ENCODE peak calls at places on chromosomes 13 and 19, in ten cellular contexts. H, Y, S, T, V, O, M, I, J and C are unnamed samples.

GRCh38 chr13:45108716-45109706 is 11.3 kb upstream of the GTF2F2 start:
- DNase-seq in T (no peak), H (no peak), I (no peak), M (no peak), Y (no peak), O (no peak), S (no peak), J (no peak), V (peak; percentile 22), C (no peak)

GRCh38 chr13:50631041-50631440 is 212.5 kb downstream of the DLEU7 start:
- DNase-seq in M (no peak), J (no peak), S (no peak), I (no peak), V (no peak), O (no peak), T (no peak), Y (no peak), H (no peak), C (no peak)

GRCh38 chr13:112245179-112245724 is 130.9 kb upstream of the SPACA7 start:
- DNase-seq in T (no peak), M (no peak), I (no peak), O (no peak), J (no peak), Y (no peak), H (no peak), V (no peak), S (no peak), C (no peak)

GRCh38 chr19:5933391-5933998 is 19.4 kb downstream of the CAPS start:
- DNase-seq in M (no peak), O (no peak), S (no peak), I (no peak), T (no peak), Y (no peak), V (no peak), H (no peak), J (no peak), C (no peak)

GRCh38 chr13:98459721-98460370 is 117.1 kb downstream of the STK24 start:
- DNase-seq in H (no peak), Y (no peak), O (no peak), M (no peak), S (no peak), I (no peak), T (no peak), J (no peak), V (peak; percentile 16), C (no peak)

GRCh38 chr13:109516196-109516595 is 270.2 kb downstream of the IRS2 start:
- DNase-seq in O (no peak), I (no peak), M (no peak), H (no peak), J (no peak), T (no peak), S (no peak), Y (no peak), V (no peak), C (no peak)

GRCh38 chr13:95300625-95301134 is 571 bp downstream of the ABCC4 start:
- DNase-seq in V (peak; percentile 66), H (no peak), Y (peak; percentile 24), M (peak; percentile 22), O (peak; percentile 23), S (peak; percentile 5), I (peak; percentile 75), T (no peak), J (no peak), C (peak; percentile 35)

GRCh38 chr13:74206061-74206561 is 71.9 kb upstream of the KLF12 start:
- DNase-seq in H (no peak), J (no peak), T (peak; percentile 28), V (no peak), M (no peak), Y (no peak), S (no peak), I (no peak), O (no peak), C (no peak)

GRCh38 chr13:59750860-59751259 is 412.9 kb downstream of the DIAPH3 start:
- DNase-seq in V (no peak), M (peak; percentile 29), H (peak; percentile 10), Y (no peak), O (no peak), S (no peak), T (peak; percentile 18), I (peak; percentile 60), J (no peak), C (peak; percentile 83)

GRCh38 chr13:22278336-22278929 is 607.6 kb downstream of the FGF9 start:
- DNase-seq in H (no peak), I (peak; percentile 8), M (no peak), V (peak; percentile 55), S (peak; percentile 58), T (no peak), J (peak; percentile 0), Y (peak; percentile 49), O (peak; percentile 55), C (peak; percentile 8)

GRCh38 chr13:63944896-63945295 is 2529.2 kb upstream of the PCDH20 start:
- DNase-seq in S (no peak), V (no peak), Y (no peak), J (no peak), O (no peak), M (no peak), T (no peak), I (no peak), H (no peak), C (no peak)

GRCh38 chr13:49806126-49806536 is 13.6 kb upstream of the KPNA3 start:
- DNase-seq in O (no peak), Y (no peak), T (no peak), J (no peak), M (no peak), V (no peak), S (no peak), I (no peak), H (no peak), C (no peak)

GRCh38 chr13:106532111-106532929 is 3.1 kb downstream of the EFNB2 start:
- DNase-seq in J (no peak), M (no peak), T (no peak), O (no peak), Y (no peak), H (no peak), I (peak; percentile 22), V (no peak), S (no peak), C (no peak)

GRCh38 chr13:91247768-91248167 is 99.7 kb upstream of the MIR17HG start:
- DNase-seq in Y (no peak), T (no peak), H (no peak), J (no peak), V (no peak), M (no peak), S (no peak), O (no peak), I (peak; percentile 19), C (peak; percentile 6)

GRCh38 chr19:3720533-3720917 is 12.3 kb downstream of the TJP3 start:
- DNase-seq in S (no peak), J (no peak), T (no peak), V (no peak), H (no peak), M (no peak), Y (no peak), I (no peak), O (no peak), C (no peak)

GRCh38 chr13:99087130-99087953 is 109.5 kb upstream of the DOCK9 start:
- DNase-seq in V (peak; percentile 92), J (peak; percentile 30), T (peak; percentile 37), M (peak; percentile 94), I (peak; percentile 98), H (peak; percentile 89), Y (peak; percentile 87), O (peak; percentile 88), S (peak; percentile 91), C (peak; percentile 77)

GRCh38 chr13:108342369-108343289 is 73.1 kb downstream of the TNFSF13B start:
- DNase-seq in S (no peak), J (peak; percentile 4), T (no peak), Y (no peak), H (no peak), I (peak; percentile 23), V (no peak), M (no peak), O (no peak), C (peak; percentile 14)

GRCh38 chr13:23087884-23088283 is 92.9 kb upstream of the SGCG start:
- DNase-seq in V (no peak), H (no peak), M (peak; percentile 31), S (no peak), I (peak; percentile 34), T (no peak), Y (no peak), O (no peak), J (peak; percentile 10), C (no peak)

GRCh38 chr13:35940734-35941133 is 190.4 kb downstream of the DCLK1 start:
- DNase-seq in H (no peak), V (no peak), J (no peak), I (no peak), S (no peak), T (no peak), Y (no peak), O (no peak), M (no peak), C (no peak)

GRCh38 chr19:3986260-3987041 is 1.2 kb upstream of the EEF2 start:
- DNase-seq in Y (peak; percentile 45), S (peak; percentile 54), J (no peak), T (peak; percentile 70), V (no peak), M (peak; percentile 33), O (no peak), I (peak; percentile 68), H (peak; percentile 56), C (peak; percentile 52)

GRCh38 chr19:35240322-35240721 is 8.5 kb upstream of the LSR start:
- DNase-seq in I (no peak), Y (no peak), J (no peak), H (no peak), V (no peak), M (no peak), T (no peak), S (no peak), O (no peak), C (no peak)

GRCh38 chr19:11421607-11422098 is 2.5 kb upstream of the RGL3 start:
- DNase-seq in I (peak; percentile 77), M (peak; percentile 75), O (no peak), H (no peak), S (no peak), V (peak; percentile 71), Y (no peak), T (no peak), J (no peak), C (no peak)

GRCh38 chr19:29773141-29773540 is 38.6 kb upstream of the CCNE1 start:
- DNase-seq in J (no peak), H (no peak), O (no peak), I (no peak), M (no peak), S (no peak), Y (no peak), V (no peak), T (no peak), C (no peak)

GRCh38 chr19:18832331-18833140 is 777 bp downstream of the UPF1 start:
- DNase-seq in T (no peak), V (no peak), S (no peak), M (peak; percentile 31), H (no peak), J (no peak), O (no peak), Y (no peak), I (peak; percentile 71), C (peak; percentile 30)

GRCh38 chr19:49585023-49585422 is 3.9 kb downstream of the PRRG2 start:
- DNase-seq in M (no peak), S (no peak), I (peak; percentile 54), H (no peak), Y (no peak), V (no peak), J (no peak), O (no peak), T (no peak), C (no peak)

GRCh38 chr19:32363175-32363574 is 17.8 kb downstream of the ZNF507 start:
- DNase-seq in M (no peak), S (no peak), H (peak; percentile 19), V (no peak), Y (no peak), T (no peak), I (no peak), J (no peak), O (no peak), C (no peak)

GRCh38 chr13:73598021-73598712 is 536.0 kb downstream of the KLF12 start:
- DNase-seq in J (peak; percentile 10), T (no peak), S (no peak), I (no peak), M (no peak), H (no peak), Y (no peak), O (no peak), V (no peak), C (no peak)

GRCh38 chr13:94073006-94073744 is 406.3 kb downstream of the DCT start:
- DNase-seq in I (no peak), H (no peak), S (no peak), V (no peak), J (no peak), O (no peak), Y (no peak), T (peak; percentile 48), M (no peak), C (no peak)